ENCODE peak calls at places on chromosomes 3 and 15, in six cellular contexts. Y, L, J, B, I and C are unnamed samples.

GRCh38 chr3:32239638-32240550 is 1.4 kb downstream of the CMTM8 start:
- DNase-seq in Y (no peak), B (no peak), I (peak), J (peak), L (peak), C (peak)

GRCh38 chr15:98689431-98689861 is 41.1 kb downstream of the IGF1R start:
- DNase-seq in Y (no peak), B (peak), J (no peak), I (peak), L (no peak), C (peak)

GRCh38 chr15:90871097-90871715 is 2.8 kb downstream of the FURIN start:
- DNase-seq in L (no peak), J (peak), Y (no peak), B (no peak), I (peak), C (no peak)

GRCh38 chr15:33064878-33065277 is 129.6 kb downstream of the FMN1 start:
- DNase-seq in J (no peak), B (peak), Y (no peak), I (peak), L (no peak), C (peak)

GRCh38 chr3:12832350-12833225 is 8.8 kb downstream of the RPL32 start:
- DNase-seq in B (no peak), J (no peak), L (no peak), I (no peak), Y (no peak), C (no peak)

GRCh38 chr15:80172401-80172800 is 19.6 kb downstream of the FAH start:
- DNase-seq in J (no peak), B (no peak), I (no peak), Y (no peak), L (no peak), C (no peak)

GRCh38 chr3:137061186-137061585 is 103.4 kb downstream of the IL20RB start:
- DNase-seq in I (peak), B (no peak), Y (no peak), J (no peak), L (no peak), C (no peak)

GRCh38 chr3:50246517-50246954 is 10.5 kb downstream of the GNAI2 start:
- DNase-seq in I (peak), B (peak), L (no peak), Y (no peak), J (no peak), C (peak)

GRCh38 chr15:69422336-69422895 is 8.3 kb downstream of the KIF23 start:
- DNase-seq in I (peak), B (no peak), Y (no peak), L (no peak), J (no peak), C (no peak)

GRCh38 chr3:128940252-128940651 is 53.6 kb downstream of the CFAP92 start:
- DNase-seq in J (no peak), L (no peak), Y (no peak), I (no peak), B (no peak), C (no peak)

GRCh38 chr3:101379695-101380376 is 59.5 kb upstream of the IMPG2 start:
- DNase-seq in J (no peak), B (no peak), I (no peak), Y (no peak), L (no peak), C (no peak)

GRCh38 chr15:67142142-67143092 is 77.0 kb downstream of the SMAD3 start:
- DNase-seq in J (no peak), L (no peak), Y (no peak), I (peak), B (peak), C (peak)

GRCh38 chr15:63895194-63895593 is 61.4 kb upstream of the HERC1 start:
- DNase-seq in Y (no peak), I (no peak), J (no peak), L (no peak), B (no peak), C (no peak)

GRCh38 chr3:177778633-177779032 is 581.4 kb upstream of the TBL1XR1 start:
- DNase-seq in J (no peak), L (no peak), I (no peak), B (no peak), Y (no peak), C (no peak)

GRCh38 chr3:177776656-177777055 is 579.4 kb upstream of the TBL1XR1 start:
- DNase-seq in Y (no peak), I (peak), L (no peak), B (no peak), J (no peak), C (peak)

GRCh38 chr3:177781686-177782161 is 584.4 kb upstream of the TBL1XR1 start:
- DNase-seq in Y (no peak), B (no peak), J (no peak), L (no peak), I (peak), C (peak)

GRCh38 chr3:177772908-177773557 is 575.8 kb upstream of the TBL1XR1 start:
- DNase-seq in J (no peak), Y (no peak), B (no peak), L (no peak), I (no peak), C (no peak)

GRCh38 chr3:177777699-177778098 is 580.4 kb upstream of the TBL1XR1 start:
- DNase-seq in Y (no peak), B (peak), J (peak), L (no peak), I (peak), C (peak)
- TF ChIP-seq CTCF in Y (peak), B (peak), J (peak), L (peak), I (peak), C (peak)

DNA sequence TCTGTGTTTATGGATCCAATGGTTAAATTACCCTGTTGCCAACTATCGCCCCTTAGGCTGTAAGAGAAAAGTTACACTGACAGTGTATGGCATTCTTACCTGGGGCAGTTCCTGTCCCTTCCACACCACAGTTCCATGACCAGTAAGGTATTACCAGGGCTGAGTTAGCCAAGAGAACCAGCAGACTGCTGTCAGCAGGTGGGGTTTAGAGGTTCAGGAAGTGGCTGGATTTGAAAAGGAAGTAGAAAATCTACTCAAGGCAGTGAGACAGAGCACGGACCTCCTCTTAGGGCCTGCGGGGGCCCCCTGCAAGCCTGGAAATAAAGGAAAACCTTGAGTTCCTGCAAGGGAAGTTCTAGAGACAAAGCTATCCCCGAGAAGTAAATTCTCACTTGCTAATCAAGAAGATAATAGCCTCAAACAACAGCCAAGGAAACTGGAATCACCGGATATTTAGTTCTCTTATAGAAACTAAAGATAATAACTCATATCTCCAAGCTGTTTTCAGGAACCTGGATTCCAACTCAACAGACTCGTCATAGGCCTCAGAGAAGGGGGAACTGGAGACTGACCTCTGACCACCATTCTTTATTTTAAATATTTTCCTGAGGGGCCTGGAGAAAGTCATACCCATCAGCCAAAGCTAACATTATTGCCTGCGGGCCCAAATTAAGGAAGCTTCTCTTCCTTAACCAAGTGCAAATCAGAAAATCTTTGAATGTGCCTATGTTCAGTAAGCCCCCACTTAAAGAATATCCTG is 161.7 kb downstream of the ANXA2 start:
- DNase-seq in I (no peak), B (no peak), L (no peak), Y (no peak), J (no peak), C (no peak)
- TF ChIP-seq CTCF in I (no peak), B (no peak), L (no peak), Y (no peak), J (no peak), C (no peak)

DNA sequence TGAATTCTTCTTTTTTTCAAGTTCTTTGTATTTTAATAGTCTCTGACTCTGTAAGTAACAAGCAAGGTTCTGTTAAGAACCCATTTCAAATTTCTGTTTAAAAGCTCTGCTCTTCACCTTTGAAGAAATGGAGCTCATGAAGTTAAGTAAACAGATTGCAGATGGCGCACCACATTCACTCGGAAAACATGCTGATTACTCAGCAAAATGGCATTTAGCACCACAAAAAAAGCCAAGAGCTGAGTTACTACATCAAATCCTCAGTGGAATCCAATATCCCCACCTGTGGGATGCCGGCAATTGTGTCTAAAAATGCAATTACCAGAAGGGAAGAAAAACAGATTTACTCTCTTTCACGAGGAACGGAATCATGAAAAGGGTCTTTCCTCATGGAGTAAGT is 758.0 kb downstream of the NTRK3 start:
- DNase-seq in L (no peak), J (no peak), Y (no peak), I (no peak), B (peak), C (peak)
- TF ChIP-seq CTCF in L (no peak), J (no peak), Y (no peak), I (no peak), B (no peak), C (no peak)

GRCh38 chr15:75450307-75451201 is 936 bp downstream of the SIN3A start:
- DNase-seq in B (peak), I (peak), Y (peak), L (peak), J (peak), C (peak)
- TF ChIP-seq CTCF in B (peak), I (no peak), Y (no peak), L (peak), J (no peak), C (no peak)

GRCh38 chr3:169966086-169966950 is at the start of gene SEC62:
- DNase-seq in L (peak), I (peak), B (peak), Y (peak), J (peak), C (peak)
- TF ChIP-seq CTCF in L (peak), I (peak), B (peak), Y (peak), J (no peak), C (peak)

DNA sequence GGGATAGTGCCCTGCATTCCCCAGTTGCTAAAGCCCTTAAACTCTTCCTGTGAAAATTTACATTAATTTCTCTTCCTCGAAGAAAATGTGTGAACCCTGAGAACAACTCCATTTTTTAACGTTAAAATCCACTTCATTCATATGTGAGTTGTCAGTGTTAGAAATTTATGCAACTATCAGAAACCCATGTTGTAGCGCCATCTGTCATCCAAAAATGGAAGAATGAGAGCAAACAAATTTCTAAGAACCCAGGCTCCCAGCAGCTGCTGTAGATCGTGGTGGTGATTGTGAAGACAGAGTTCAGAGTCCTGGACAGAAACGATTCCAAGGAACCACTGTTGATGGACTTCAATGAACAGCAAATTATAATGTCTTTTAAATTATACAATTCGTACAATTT is 179.7 kb upstream of the NDN start:
- DNase-seq in L (no peak), J (no peak), I (no peak), Y (no peak), B (no peak), C (no peak)
- TF ChIP-seq CTCF in L (peak), J (no peak), I (no peak), Y (no peak), B (peak), C (peak)

GRCh38 chr15:50358805-50359204 is 3.8 kb upstream of the GABPB1 start:
- DNase-seq in J (peak), B (peak), L (no peak), I (peak), Y (no peak), C (peak)
- TF ChIP-seq CTCF in J (no peak), B (peak), L (peak), I (peak), Y (no peak), C (peak)

GRCh38 chr3:182837855-182838454 is 44.7 kb downstream of the ATP11B start:
- DNase-seq in I (peak), Y (no peak), L (no peak), B (peak), J (no peak), C (peak)
- TF ChIP-seq CTCF in I (peak), Y (peak), L (peak), B (peak), J (no peak), C (peak)

GRCh38 chr15:59420108-59420507 is 17.9 kb upstream of the FAM81A start:
- DNase-seq in B (no peak), Y (no peak), L (no peak), J (no peak), I (no peak), C (no peak)
- TF ChIP-seq CTCF in B (no peak), Y (no peak), L (no peak), J (no peak), I (no peak), C (no peak)

GRCh38 chr3:119559441-119559963 is at the start of gene CD80:
- DNase-seq in J (peak), B (peak), L (no peak), I (peak), Y (no peak), C (peak)
- TF ChIP-seq CTCF in J (no peak), B (peak), L (peak), I (peak), Y (no peak), C (peak)